ENCODE peak calls at places on chromosomes 4 and X, in four cellular contexts. K, F, P and V are unnamed samples.

GRCh38 chr4:156575430-156576073 is 396.0 kb downstream of the PDGFC start:
- DNase-seq in K (no peak), F (no peak), P (no peak), V (no peak)

GRCh38 chrX:49884290-49884862 is 5.1 kb downstream of the USP27X start:
- DNase-seq in K (no peak), F (peak), P (peak), V (peak)

GRCh38 chrX:30971761-30972603 is 82.9 kb upstream of the TAB3 start:
- DNase-seq in K (peak), P (no peak), F (peak), V (peak)

GRCh38 chrX:11151799-11152591 is 40.9 kb downstream of the HCCS start:
- DNase-seq in P (no peak), F (no peak), K (no peak), V (no peak)

GRCh38 chrX:72305286-72306084 is at the start of gene CITED1:
- DNase-seq in K (no peak), F (no peak), P (no peak), V (peak)

GRCh38 chrX:69277961-69278795 is 112.9 kb upstream of the PJA1 start:
- DNase-seq in K (no peak), P (no peak), F (no peak), V (no peak)

GRCh38 chr4:141768954-141769353 is 132.6 kb downstream of the IL15 start:
- DNase-seq in K (peak), F (no peak), P (peak), V (no peak)

GRCh38 chr4:119726505-119726904 is 97.9 kb upstream of the PDE5A start:
- DNase-seq in P (no peak), F (no peak), K (no peak), V (no peak)

GRCh38 chrX:63361494-63361893 is 10.4 kb upstream of the SPIN4 start:
- DNase-seq in F (no peak), P (no peak), K (no peak), V (no peak)

GRCh38 chrX:123920065-123920785 is 41.3 kb upstream of the STAG2 start:
- DNase-seq in P (peak), K (peak), F (no peak), V (no peak)

GRCh38 chr4:151315212-151315886 is 10.1 kb downstream of the SH3D19 start:
- DNase-seq in F (no peak), P (no peak), K (no peak), V (no peak)

GRCh38 chr4:127049506-127049905 is 583.3 kb upstream of the INTU start:
- DNase-seq in F (no peak), P (no peak), K (no peak), V (no peak)

GRCh38 chrX:156001667-156002021 is 4.1 kb downstream of the IL9R start:
- DNase-seq in P (no peak), K (no peak), F (no peak), V (no peak)

GRCh38 chrX:69015156-69015555 is 150.1 kb downstream of the PJA1 start:
- DNase-seq in P (no peak), K (no peak), F (no peak), V (no peak)

GRCh38 chrX:41960142-41960541 is 36.8 kb upstream of the CASK start:
- DNase-seq in P (no peak), F (no peak), K (no peak), V (no peak)

GRCh38 chr4:187090401-187090800 is 366.7 kb upstream of the FAT1 start:
- DNase-seq in P (no peak), F (no peak), K (no peak), V (no peak)

GRCh38 chrX:116436358-116436816 is at the start of gene SLC6A14:
- DNase-seq in F (no peak), K (no peak), P (no peak), V (no peak)

GRCh38 chrX:8731579-8732395 is at the start of gene ANOS1:
- DNase-seq in P (no peak), F (peak), K (no peak), V (no peak)